ENCODE peak calls at places on chromosomes 11 and 22, in ten cellular contexts. A is activated T-helper 1 cell treated with Interleukin-2 at 50 U/mL for 16 hours; C is EL; F is activated gamma-delta T cell treated with anti-CD3 and anti-CD28 coated beads, Interleukin-2, amount 50 U/mL, for 16 hours; T is naive thymus-derived CD8-positive, alpha-beta T cell; U is COR-L47; N is HT-29; S is astrocyte of the hippocampus; D is amniotic epithelial cell; I is HFFc6. H is an unnamed sample.

GRCh38 chr11:73236879-73237278 is 18.8 kb downstream of the P2RY2 start:
- DNase-seq in A (no peak), C (peak; percentile 43), F (no peak), T (no peak), U (no peak), N (peak; percentile 78), S (peak; percentile 40), D (peak; percentile 43), I (peak; percentile 13), H (no peak)

GRCh38 chr11:92829671-92830070 is 139.8 kb upstream of the MTNR1B start:
- DNase-seq in A (no peak), C (no peak), F (no peak), T (no peak), U (no peak), N (no peak), S (no peak), D (no peak), I (no peak), H (no peak)

GRCh38 chr22:39685336-39686177 is 115.0 kb downstream of the CACNA1I start:
- DNase-seq in A (no peak), C (no peak), F (no peak), T (no peak), U (no peak), N (no peak), S (no peak), D (no peak), I (no peak), H (no peak)

GRCh38 chr22:49426618-49427266 is 400.9 kb downstream of the BRD1 start:
- DNase-seq in A (no peak), C (no peak), F (no peak), T (no peak), U (no peak), N (no peak), S (no peak), D (no peak), I (no peak), H (no peak)

GRCh38 chr22:30695351-30695762 is 683 bp downstream of the OSBP2 start:
- DNase-seq in A (no peak), C (no peak), F (no peak), T (no peak), U (no peak), N (no peak), S (no peak), D (no peak), I (no peak), H (no peak)

GRCh38 chr11:75850787-75851186 is 35.8 kb downstream of the UVRAG start:
- DNase-seq in A (no peak), C (no peak), F (no peak), T (no peak), U (no peak), N (no peak), S (no peak), D (no peak), I (no peak), H (no peak)

GRCh38 chr11:85752890-85753581 is 57.9 kb downstream of the SYTL2 start:
- DNase-seq in A (peak; percentile 77), C (no peak), F (peak; percentile 88), T (peak; percentile 99), U (no peak), N (no peak), S (no peak), D (no peak), I (no peak), H (no peak)

GRCh38 chr22:31039393-31039792 is 41.7 kb upstream of the SMTN start:
- DNase-seq in A (no peak), C (peak; percentile 44), F (no peak), T (no peak), U (no peak), N (no peak), S (no peak), D (peak; percentile 59), I (peak; percentile 47), H (no peak)

GRCh38 chr11:110759972-110760381 is 47.7 kb upstream of the ARHGAP20 start:
- DNase-seq in A (no peak), C (peak; percentile 28), F (no peak), T (no peak), U (no peak), N (no peak), S (peak; percentile 72), D (peak; percentile 90), I (peak; percentile 3), H (no peak)

GRCh38 chr11:84890706-84891105 is 736.4 kb downstream of the DLG2 start:
- DNase-seq in A (no peak), C (peak; percentile 38), F (no peak), T (no peak), U (no peak), N (no peak), S (peak; percentile 16), D (no peak), I (no peak), H (no peak)

GRCh38 chr22:37549704-37550059 is 10.6 kb upstream of the CDC42EP1 start:
- DNase-seq in A (no peak), C (peak; percentile 69), F (no peak), T (no peak), U (peak; percentile 65), N (peak; percentile 27), S (peak; percentile 94), D (peak; percentile 89), I (peak; percentile 53), H (no peak)

GRCh38 chr11:119468511-119468910 is 45.5 kb upstream of the THY1 start:
- DNase-seq in A (no peak), C (no peak), F (no peak), T (no peak), U (no peak), N (no peak), S (no peak), D (no peak), I (no peak), H (no peak)

GRCh38 chr11:77136074-77136473 is 8.0 kb downstream of the MYO7A start:
- DNase-seq in A (no peak), C (peak; percentile 64), F (no peak), T (no peak), U (no peak), N (no peak), S (peak; percentile 49), D (peak; percentile 76), I (peak; percentile 53), H (no peak)

GRCh38 chr22:36327922-36328551 is 59.7 kb downstream of the MYH9 start:
- DNase-seq in A (no peak), C (peak; percentile 38), F (no peak), T (no peak), U (no peak), N (no peak), S (peak; percentile 71), D (peak; percentile 88), I (no peak), H (peak; percentile 19)

H was measured in NCI-H2029.